ENCODE peak calls at places on chromosome 9, in nine cellular contexts. C is body of pancreas, T is NCI-H1092 treated with DMSO at 0.1 percent for 48 hours, J is endodermal cell, Y is DMS153, Q is A549, H is GM13976, E is HT1080, K is neuronal stem cell. G is an unnamed sample.

GRCh38 chr9:136570916-136571315 is 25.1 kb upstream of the NOTCH1 start:
- DNase-seq in H (no peak), E (no peak), Y (no peak), Q (no peak), K (no peak), J (no peak), C (no peak), T (no peak), G (no peak)

GRCh38 chr9:26947736-26948135 is 694 bp upstream of the PLAA start:
- DNase-seq in Q (no peak), K (no peak), T (peak; percentile 41), H (no peak), E (no peak), J (peak; percentile 71), Y (no peak), C (no peak), G (no peak)

GRCh38 chr9:112445196-112445595 is 41.4 kb upstream of the KIAA1958 start:
- DNase-seq in J (no peak), H (no peak), Y (no peak), K (no peak), E (no peak), T (no peak), Q (no peak), C (no peak), G (no peak)

GRCh38 chr9:112747094-112747493 is 3.5 kb upstream of the SNX30 start:
- DNase-seq in H (no peak), J (no peak), Q (no peak), E (no peak), T (no peak), K (no peak), C (no peak), Y (no peak), G (no peak)

GRCh38 chr9:109779711-109780452 is at the start of gene PALM2AKAP2:
- DNase-seq in E (peak; percentile 61), C (peak; percentile 37), Y (peak; percentile 8), Q (peak; percentile 43), T (peak; percentile 74), J (peak; percentile 90), H (peak; percentile 24), K (peak; percentile 74), G (peak; percentile 16)

GRCh38 chr9:133484671-133485437 is 6.0 kb upstream of the SLC2A6 start:
- DNase-seq in H (no peak), E (no peak), Y (no peak), C (peak; percentile 44), K (no peak), T (no peak), Q (no peak), J (no peak), G (no peak)

GRCh38 chr9:108088916-108089315 is 599.3 kb upstream of the KLF4 start:
- DNase-seq in J (no peak), H (no peak), T (no peak), Y (no peak), C (no peak), Q (no peak), E (no peak), K (no peak), G (no peak)

GRCh38 chr9:91733006-91733624 is 216.9 kb downstream of the ROR2 start:
- DNase-seq in K (no peak), H (no peak), C (no peak), Q (no peak), T (no peak), E (no peak), J (no peak), Y (no peak), G (no peak)

GRCh38 chr9:81588148-81588874 is 101.0 kb downstream of the TLE1 start:
- DNase-seq in Q (peak; percentile 93), K (no peak), J (no peak), H (no peak), E (no peak), T (peak; percentile 70), C (peak; percentile 96), Y (peak; percentile 89), G (peak; percentile 60)

GRCh38 chr9:129587487-129588262 is 33.2 kb downstream of the C9orf50 start:
- DNase-seq in Q (no peak), T (no peak), C (no peak), E (peak; percentile 35), H (no peak), Y (no peak), J (no peak), K (no peak), G (no peak)

GRCh38 chr9:4970970-4971641 is 14.0 kb upstream of the JAK2 start:
- DNase-seq in H (peak; percentile 64), Q (no peak), K (no peak), T (no peak), Y (no peak), J (no peak), E (no peak), C (no peak), G (no peak)